ENCODE peak calls at places on chromosomes 5 and 9, in nine cellular contexts. R is activated CD8-positive, alpha-beta memory T cell treated with anti-CD3 and anti-CD28 coated beads for 48 hours; W is body of pancreas; N is activated naive CD8-positive, alpha-beta T cell treated with anti-CD3 and anti-CD28 coated beads for 36 hours; K is skeletal muscle cell; G is stromal cell of bone marrow; U is fibroblast of villous mesenchyme; S is SJSA1; C is stimulated activated CD8-positive, alpha-beta memory T cell treated with anti-CD3 and anti-CD28 coated beads, Interleukin-2, amount 100 ng/mL, for 1 hour. B is an unnamed sample.
A peak's percentile ranks its signal among the peaks of the same experiment; 100 is the strongest.

GRCh38 chr5:14332746-14333145 is 189.6 kb downstream of the TRIO start:
- DNase-seq in R (no peak), W (no peak), N (no peak), K (no peak), G (no peak), U (no peak), S (no peak), C (no peak), B (no peak)

GRCh38 chr9:16720386-16720785 is 150.1 kb downstream of the BNC2 start:
- DNase-seq in R (no peak), W (no peak), N (no peak), K (no peak), G (no peak), U (no peak), S (no peak), C (no peak), B (no peak)

GRCh38 chr9:124389146-124389939 is 25.9 kb downstream of the PSMB7 start:
- DNase-seq in R (no peak), W (peak; percentile 19), N (no peak), K (no peak), G (no peak), U (no peak), S (no peak), C (no peak), B (no peak)

GRCh38 chr5:181114844-181115778 is 15.9 kb downstream of the OR2V1 start:
- DNase-seq in R (no peak), W (no peak), N (no peak), K (no peak), G (no peak), U (peak; percentile 16), S (no peak), C (no peak), B (peak; percentile 10)

GRCh38 chr9:96566401-96567202 is 53.0 kb downstream of the CDC14B start:
- DNase-seq in R (peak; percentile 51), W (peak; percentile 82), N (peak; percentile 83), K (no peak), G (no peak), U (peak; percentile 52), S (peak; percentile 52), C (peak; percentile 41), B (peak; percentile 78)

GRCh38 chr5:151647320-151647861 is 39.3 kb downstream of the SPARC start:
- DNase-seq in R (no peak), W (no peak), N (no peak), K (no peak), G (no peak), U (no peak), S (no peak), C (no peak), B (no peak)

GRCh38 chr5:25345240-25345771 is 700.5 kb upstream of the CDH10 start:
- DNase-seq in R (no peak), W (no peak), N (no peak), K (no peak), G (no peak), U (no peak), S (no peak), C (no peak), B (no peak)

GRCh38 chr5:29963956-29964355 is 1229.5 kb upstream of the CDH6 start:
- DNase-seq in R (no peak), W (no peak), N (no peak), K (no peak), G (no peak), U (no peak), S (no peak), C (no peak), B (no peak)

GRCh38 chr5:33401482-33402390 is 39.0 kb upstream of the TARS1 start:
- DNase-seq in R (no peak), W (no peak), N (no peak), K (peak; percentile 41), G (peak; percentile 16), U (peak; percentile 53), S (peak; percentile 2), C (no peak), B (no peak)

GRCh38 chr9:120708526-120709224 is 5.6 kb downstream of the MEGF9 start:
- DNase-seq in R (no peak), W (no peak), N (no peak), K (no peak), G (no peak), U (peak; percentile 52), S (no peak), C (no peak), B (no peak)

GRCh38 chr5:123696948-123697347 is 185.0 kb downstream of the CSNK1G3 start:
- DNase-seq in R (no peak), W (peak; percentile 12), N (no peak), K (peak; percentile 65), G (no peak), U (no peak), S (no peak), C (no peak), B (no peak)

GRCh38 chr9:17799383-17799782 is 220.5 kb downstream of the SH3GL2 start:
- DNase-seq in R (no peak), W (no peak), N (no peak), K (no peak), G (peak; percentile 70), U (peak; percentile 12), S (no peak), C (no peak), B (no peak)

GRCh38 chr9:91197232-91198181 is 164.2 kb downstream of the AUH start:
- DNase-seq in R (no peak), W (peak; percentile 93), N (no peak), K (peak; percentile 99), G (peak; percentile 97), U (peak; percentile 100), S (no peak), C (no peak), B (no peak)

GRCh38 chr9:129886226-129887174 is 51.2 kb downstream of the USP20 start:
- DNase-seq in R (peak; percentile 52), W (no peak), N (peak; percentile 78), K (no peak), G (no peak), U (no peak), S (no peak), C (no peak), B (no peak)

GRCh38 chr5:179267671-179268071 is 77.6 kb downstream of the ADAMTS2 start:
- DNase-seq in R (no peak), W (peak; percentile 9), N (no peak), K (no peak), G (no peak), U (no peak), S (no peak), C (no peak), B (no peak)

GRCh38 chr9:98962861-98963260 is 19.2 kb downstream of the COL15A1 start:
- DNase-seq in R (no peak), W (no peak), N (no peak), K (no peak), G (no peak), U (no peak), S (peak; percentile 53), C (no peak), B (no peak)

GRCh38 chr9:72022846-72023245 is 37.6 kb downstream of the C9orf57 start:
- DNase-seq in R (no peak), W (no peak), N (no peak), K (peak; percentile 86), G (peak; percentile 83), U (peak; percentile 51), S (no peak), C (no peak), B (no peak)

GRCh38 chr5:179186801-179187200 is 126.6 kb downstream of the ZNF354C start:
- DNase-seq in R (no peak), W (no peak), N (no peak), K (no peak), G (no peak), U (no peak), S (no peak), C (no peak), B (no peak)

GRCh38 chr5:67578011-67578410 is 381.4 kb upstream of the CD180 start:
- DNase-seq in R (no peak), W (no peak), N (no peak), K (no peak), G (no peak), U (peak; percentile 25), S (no peak), C (no peak), B (no peak)

GRCh38 chr5:135993894-135994514 is 34.8 kb upstream of the TGFBI start:
- DNase-seq in R (no peak), W (no peak), N (no peak), K (peak; percentile 72), G (no peak), U (peak; percentile 99), S (peak; percentile 94), C (no peak), B (no peak)

GRCh38 chr5:61301820-61302563 is 30.1 kb upstream of the ZSWIM6 start:
- DNase-seq in R (no peak), W (peak; percentile 93), N (no peak), K (peak; percentile 98), G (peak; percentile 99), U (peak; percentile 99), S (peak; percentile 95), C (no peak), B (no peak)

GRCh38 chr5:137487600-137487999 is 11.5 kb downstream of the SPOCK1 start:
- DNase-seq in R (no peak), W (no peak), N (no peak), K (peak; percentile 83), G (peak; percentile 89), U (peak; percentile 45), S (no peak), C (no peak), B (no peak)

GRCh38 chr9:1879501-1879900 is 135.6 kb upstream of the SMARCA2 start:
- DNase-seq in R (no peak), W (no peak), N (peak; percentile 6), K (no peak), G (no peak), U (no peak), S (no peak), C (no peak), B (no peak)

GRCh38 chr5:80192507-80193241 is 63.2 kb downstream of the SERINC5 start:
- DNase-seq in R (no peak), W (peak; percentile 27), N (no peak), K (no peak), G (no peak), U (no peak), S (peak; percentile 13), C (no peak), B (no peak)

GRCh38 chr5:108418172-108418571 is 36.3 kb upstream of the FBXL17 start:
- DNase-seq in R (no peak), W (no peak), N (no peak), K (no peak), G (peak; percentile 15), U (no peak), S (no peak), C (no peak), B (no peak)

GRCh38 chr9:127158995-127159801 is 36.8 kb upstream of the ANGPTL2 start:
- DNase-seq in R (no peak), W (no peak), N (no peak), K (no peak), G (peak; percentile 92), U (peak; percentile 89), S (peak; percentile 62), C (no peak), B (no peak)

GRCh38 chr9:89999176-89999533 is 394.3 kb downstream of the GADD45G start:
- DNase-seq in R (no peak), W (peak; percentile 93), N (no peak), K (no peak), G (no peak), U (no peak), S (no peak), C (no peak), B (no peak)

GRCh38 chr5:166767858-166768257 is 1523.6 kb upstream of the WWC1 start:
- DNase-seq in R (no peak), W (no peak), N (no peak), K (no peak), G (no peak), U (no peak), S (no peak), C (no peak), B (no peak)

GRCh38 chr5:88813805-88814584 is 69.0 kb downstream of the MEF2C start:
- DNase-seq in R (no peak), W (no peak), N (no peak), K (no peak), G (no peak), U (no peak), S (no peak), C (no peak), B (no peak)

GRCh38 chr5:103232393-103232999 is 26.1 kb upstream of the MACIR start:
- DNase-seq in R (no peak), W (peak; percentile 30), N (no peak), K (no peak), G (peak; percentile 11), U (peak; percentile 51), S (no peak), C (no peak), B (peak; percentile 44)

GRCh38 chr9:1285526-1285925 is 235.4 kb downstream of the DMRT2 start:
- DNase-seq in R (no peak), W (no peak), N (no peak), K (no peak), G (no peak), U (no peak), S (no peak), C (no peak), B (no peak)